ENCODE peak calls at places on chromosomes 2 and 18, in five cellular contexts. X is GM12878, I is HepG2, E is HCT116, R is H1. C is an unnamed sample. For H3K36me3, the result is how much of the 10 kb centered on the place peaks cover.

GRCh38 chr2:165268751-165269150 is 29.5 kb downstream of the SCN2A start:
- DNase-seq in X (no peak), I (peak), E (no peak), R (no peak), C (no peak)

GRCh38 chr2:102505290-102505689 is 32.3 kb downstream of the SLC9A4 start:
- DNase-seq in X (no peak), I (no peak), E (no peak), R (no peak), C (no peak)

GRCh38 chr2:69615078-69615630 is 28.4 kb downstream of the AAK1 start:
- DNase-seq in X (no peak), I (peak), E (no peak), R (no peak), C (no peak)

GRCh38 chr2:180412224-180412623 is 405.1 kb upstream of the CWC22 start:
- DNase-seq in X (no peak), I (no peak), E (no peak), R (no peak), C (no peak)

GRCh38 chr18:45954070-45954712 is 12.9 kb downstream of the EPG5 start:
- DNase-seq in X (no peak), I (no peak), E (peak), R (no peak), C (no peak)

GRCh38 chr2:3785220-3785889 is 82.0 kb downstream of the DCDC2C start:
- DNase-seq in X (no peak), I (no peak), E (no peak), R (peak), C (no peak)

GRCh38 chr2:213067888-213068287 is 83.5 kb downstream of the IKZF2 start:
- DNase-seq in X (no peak), I (no peak), E (no peak), R (no peak), C (no peak)

GRCh38 chr18:5309888-5310470 is 14.5 kb upstream of the ZBTB14 start:
- DNase-seq in X (peak), I (no peak), E (no peak), R (no peak), C (no peak)

GRCh38 chr18:54466248-54467005 is 108.7 kb downstream of the C18orf54 start:
- DNase-seq in X (no peak), I (no peak), E (no peak), R (no peak), C (no peak)

GRCh38 chr2:156065912-156066311 is 266.6 kb downstream of the NR4A2 start:
- DNase-seq in X (no peak), I (peak), E (no peak), R (no peak), C (peak)

GRCh38 chr18:10419420-10420103 is 34.9 kb upstream of the APCDD1 start:
- DNase-seq in X (no peak), I (no peak), E (no peak), R (no peak), C (no peak)

GRCh38 chr2:113918229-113918628 is 28.3 kb downstream of the ACTR3 start:
- DNase-seq in X (no peak), I (no peak), E (no peak), R (no peak), C (no peak)

GRCh38 chr2:174246944-174247381 is 1.4 kb downstream of the OLA1 start:
- DNase-seq in X (no peak), I (peak), E (no peak), R (no peak), C (no peak)

GRCh38 chr2:182766626-182767025 is 50.6 kb downstream of the DNAJC10 start:
- DNase-seq in X (no peak), I (no peak), E (no peak), R (no peak), C (no peak)

GRCh38 chr2:167406558-167406957 is 518.3 kb downstream of the XIRP2 start:
- DNase-seq in X (no peak), I (no peak), E (no peak), R (peak), C (no peak)

GRCh38 chr2:169755083-169755870 is 21.6 kb downstream of the KLHL23 start:
- DNase-seq in X (no peak), I (no peak), E (no peak), R (no peak), C (no peak)

GRCh38 chr18:35580748-35581534 is 599 bp upstream of the GALNT1 start:
- DNase-seq in X (no peak), I (peak), E (no peak), R (peak), C (peak)

GRCh38 chr18:57269756-57270534 is 82.4 kb upstream of the ST8SIA3 start:
- DNase-seq in X (no peak), I (no peak), E (no peak), R (no peak), C (no peak)

GRCh38 chr2:98870516-98871158 is 65.4 kb downstream of the CRACDL start:
- DNase-seq in X (no peak), I (no peak), E (no peak), R (no peak), C (no peak)
- TF ChIP-seq SP1 in X (no peak), I (no peak), E (no peak), R (no peak), C (no peak)

GRCh38 chr2:60583604-60584003 is 30.1 kb upstream of the BCL11A start:
- DNase-seq in X (no peak), I (no peak), E (no peak), R (no peak), C (no peak)

GRCh38 chr2:60586081-60586480 is 32.6 kb upstream of the BCL11A start:
- DNase-seq in X (no peak), I (no peak), E (no peak), R (peak), C (no peak)

GRCh38 chr2:60577884-60578283 is 24.4 kb upstream of the BCL11A start:
- DNase-seq in X (no peak), I (no peak), E (no peak), R (no peak), C (no peak)

GRCh38 chr2:60585276-60585675 is 31.8 kb upstream of the BCL11A start:
- DNase-seq in X (no peak), I (no peak), E (no peak), R (peak), C (no peak)

GRCh38 chr2:60581461-60582282 is 28.2 kb upstream of the BCL11A start:
- DNase-seq in X (no peak), I (peak), E (no peak), R (peak), C (peak)
- H3K9ac ChIP-seq in X (no peak), I (no peak), E (no peak), R (no peak), C (no peak)

GRCh38 chr2:203453858-203454451 is 81.1 kb downstream of the RAPH1 start:
- DNase-seq in X (peak), I (peak), E (peak), R (no peak), C (peak)

GRCh38 chr2:203450571-203450970 is 84.5 kb downstream of the RAPH1 start:
- DNase-seq in X (no peak), I (no peak), E (no peak), R (no peak), C (no peak)

GRCh38 chr2:203451686-203452085 is 83.4 kb downstream of the RAPH1 start:
- DNase-seq in X (no peak), I (no peak), E (no peak), R (no peak), C (no peak)

GRCh38 chr2:203455209-203455608 is 79.9 kb downstream of the RAPH1 start:
- DNase-seq in X (no peak), I (no peak), E (no peak), R (no peak), C (no peak)

DNA sequence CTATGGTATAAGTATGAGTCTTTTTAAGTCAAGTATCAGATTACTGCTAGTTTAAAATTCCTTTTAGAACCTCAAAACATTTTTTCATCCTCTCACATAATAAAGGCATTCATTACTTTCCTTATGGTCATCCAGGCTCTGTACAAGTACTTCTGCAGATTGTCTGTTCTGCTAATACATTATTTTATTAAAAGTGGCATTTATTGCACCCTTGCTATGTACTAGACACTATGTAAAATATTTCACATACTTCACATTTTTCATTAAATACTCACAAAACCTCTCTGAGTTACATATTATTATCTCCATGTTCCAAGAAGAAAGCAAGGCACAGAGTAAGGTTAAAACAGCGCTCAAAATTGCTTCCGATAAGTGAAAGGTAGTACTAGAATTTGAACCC is 84.1 kb downstream of the RAPH1 start:
- DNase-seq in X (no peak), I (no peak), E (no peak), R (no peak), C (no peak)
- H3K36me3 ChIP-seq in X (under half), I (half or more), E (under half), R (under half), C (under half)

GRCh38 chr2:159187095-159187494 is 99.4 kb downstream of the WDSUB1 start:
- DNase-seq in X (no peak), I (no peak), E (no peak), R (no peak), C (no peak)
- TF ChIP-seq SP1 in X (no peak), I (no peak), E (no peak), R (no peak), C (no peak)

DNA sequence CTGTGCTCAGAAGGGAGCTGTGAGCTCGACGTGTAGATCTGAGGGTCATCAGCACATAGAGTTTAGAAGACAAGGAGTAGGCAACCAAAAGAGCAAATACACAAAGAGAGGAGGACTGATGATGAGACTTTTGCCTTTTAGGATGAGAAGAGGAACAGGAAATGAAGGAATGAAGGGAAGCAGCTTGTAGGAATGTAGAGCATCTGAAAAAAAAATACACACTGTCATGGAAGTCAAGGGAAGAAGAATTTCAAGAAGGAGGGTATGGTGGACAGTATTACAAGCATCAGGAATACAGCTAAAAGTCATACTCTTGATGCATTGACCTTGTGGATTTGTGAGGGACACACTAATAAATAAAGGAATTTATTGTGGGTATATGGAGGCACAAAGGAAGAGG is 21.9 kb downstream of the CDK15 start:
- DNase-seq in X (no peak), I (no peak), E (no peak), R (no peak), C (no peak)
- H3K9ac ChIP-seq in X (no peak), I (no peak), E (no peak), R (no peak), C (no peak)

DNA sequence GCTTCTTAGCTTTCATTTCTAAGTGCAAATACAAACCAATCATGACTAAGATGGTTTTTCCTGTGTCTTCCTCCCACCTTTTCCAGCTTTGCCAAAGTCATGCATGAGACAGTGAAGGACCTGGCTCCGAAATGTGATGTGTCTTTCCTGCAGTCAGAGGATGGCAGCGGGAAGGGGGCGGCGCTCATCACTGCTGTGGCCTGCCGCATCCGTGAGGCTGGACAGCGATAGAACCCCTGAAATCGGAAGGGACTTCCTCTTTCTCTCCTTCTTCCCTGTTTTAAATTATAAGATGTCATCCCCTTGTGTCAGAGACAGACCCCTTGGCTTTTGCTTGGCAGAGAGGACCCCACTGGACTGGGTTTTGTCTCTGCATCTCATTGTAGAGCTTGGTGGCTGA is 56.8 kb downstream of the HK2 start:
- DNase-seq in X (no peak), I (no peak), E (no peak), R (no peak), C (no peak)
- H3K36me3 ChIP-seq in X (under half), I (half or more), E (under half), R (half or more), C (half or more)

GRCh38 chr2:234444888-234445287 is 52.0 kb downstream of the ARL4C start:
- DNase-seq in X (no peak), I (no peak), E (no peak), R (no peak), C (no peak)
- TF ChIP-seq SP1 in X (no peak), I (no peak), E (no peak), R (no peak), C (no peak)

DNA sequence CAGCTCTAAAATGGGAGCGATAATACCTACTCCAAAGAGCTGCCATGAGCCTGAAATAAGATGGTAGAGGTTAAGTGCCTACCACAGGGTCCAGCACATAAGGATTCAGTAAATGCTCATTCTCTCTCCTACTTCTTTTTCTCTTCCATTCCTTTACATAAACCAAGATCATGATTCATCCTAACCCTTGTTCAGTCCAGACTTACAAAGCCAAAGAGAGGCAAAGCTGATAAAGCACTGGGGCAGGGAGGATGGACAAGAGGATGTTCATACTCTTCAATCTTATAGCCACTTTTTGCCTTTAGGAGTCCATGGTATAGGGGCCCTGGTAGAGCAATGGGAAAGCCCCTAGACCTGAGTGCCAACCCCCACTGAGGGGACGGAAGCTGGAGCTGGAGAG is 75.6 kb upstream of the PKDCC start:
- DNase-seq in X (no peak), I (no peak), E (no peak), R (no peak), C (no peak)
- H3K9ac ChIP-seq in X (no peak), I (no peak), E (no peak), R (no peak), C (no peak)

GRCh38 chr2:232789067-232789466 is 12.7 kb upstream of the KCNJ13 start:
- DNase-seq in X (no peak), I (no peak), E (no peak), R (no peak), C (no peak)
- H3K36me3 ChIP-seq in X (under half), I (half or more), E (under half), R (under half), C (half or more)

C was measured in K562.